ENCODE peak calls at places on chromosomes 3 and 15, in ten cellular contexts. C, J, F, D, Q, X, B, A, K and E are unnamed samples.

GRCh38 chr3:195522254-195523023 is 20.7 kb downstream of the PPP1R2 start:
- DNase-seq in B (no peak), D (peak; percentile 53), J (peak; percentile 20), K (no peak), C (peak; percentile 30), X (no peak), Q (no peak), F (no peak), A (no peak), E (no peak)

GRCh38 chr15:96023081-96023480 is 307.4 kb upstream of the NR2F2 start:
- DNase-seq in J (no peak), D (no peak), K (no peak), F (no peak), Q (no peak), X (no peak), C (no peak), A (no peak), B (no peak), E (no peak)

GRCh38 chr15:41897327-41897726 is 3.5 kb upstream of the SPTBN5 start:
- DNase-seq in X (no peak), D (no peak), Q (no peak), A (no peak), C (no peak), B (no peak), K (no peak), F (no peak), J (no peak), E (no peak)

GRCh38 chr3:175198991-175199390 is 339.9 kb downstream of the NAALADL2 start:
- DNase-seq in A (no peak), D (no peak), K (no peak), B (no peak), X (no peak), C (no peak), F (no peak), J (no peak), Q (no peak), E (no peak)

GRCh38 chr3:43971486-43971885 is 270.2 kb upstream of the TOPAZ1 start:
- DNase-seq in X (no peak), D (no peak), C (no peak), Q (no peak), A (no peak), J (no peak), K (no peak), B (no peak), F (no peak), E (no peak)

GRCh38 chr3:141959531-141959920 is 83.1 kb downstream of the ATP1B3 start:
- DNase-seq in X (no peak), Q (no peak), B (no peak), F (no peak), C (no peak), K (no peak), D (no peak), J (no peak), A (no peak), E (no peak)

GRCh38 chr3:152348436-152349177 is 79.9 kb downstream of the MBNL1 start:
- DNase-seq in K (no peak), X (no peak), A (no peak), D (no peak), B (no peak), F (no peak), C (peak; percentile 52), J (no peak), Q (no peak), E (no peak)

GRCh38 chr3:32297366-32297765 is 58.9 kb downstream of the CMTM8 start:
- DNase-seq in K (no peak), J (no peak), A (no peak), D (no peak), Q (no peak), X (no peak), B (no peak), F (no peak), C (no peak), E (no peak)

GRCh38 chr3:134299185-134299887 is 48.7 kb upstream of the RYK start:
- DNase-seq in D (peak; percentile 72), B (no peak), A (no peak), C (peak; percentile 59), F (no peak), J (peak; percentile 43), X (no peak), K (no peak), Q (no peak), E (no peak)

GRCh38 chr15:32957219-32957618 is 237.3 kb downstream of the FMN1 start:
- DNase-seq in A (no peak), K (no peak), Q (no peak), B (no peak), D (no peak), F (no peak), X (no peak), J (no peak), C (no peak), E (no peak)

GRCh38 chr15:32952901-32953889 is 235.4 kb downstream of the GREM1 start:
- DNase-seq in D (peak; percentile 47), K (no peak), A (no peak), C (peak; percentile 43), F (no peak), X (no peak), Q (no peak), J (no peak), B (no peak), E (peak; percentile 81)

GRCh38 chr15:32952062-32952461 is 234.3 kb downstream of the GREM1 start:
- DNase-seq in X (no peak), A (no peak), J (peak; percentile 60), C (no peak), Q (no peak), B (no peak), F (no peak), K (no peak), D (no peak), E (no peak)

GRCh38 chr15:32959077-32959476 is 235.4 kb downstream of the FMN1 start:
- DNase-seq in X (no peak), D (peak; percentile 46), B (no peak), Q (no peak), C (peak; percentile 84), A (no peak), J (no peak), K (peak; percentile 20), F (no peak), E (no peak)

DNA sequence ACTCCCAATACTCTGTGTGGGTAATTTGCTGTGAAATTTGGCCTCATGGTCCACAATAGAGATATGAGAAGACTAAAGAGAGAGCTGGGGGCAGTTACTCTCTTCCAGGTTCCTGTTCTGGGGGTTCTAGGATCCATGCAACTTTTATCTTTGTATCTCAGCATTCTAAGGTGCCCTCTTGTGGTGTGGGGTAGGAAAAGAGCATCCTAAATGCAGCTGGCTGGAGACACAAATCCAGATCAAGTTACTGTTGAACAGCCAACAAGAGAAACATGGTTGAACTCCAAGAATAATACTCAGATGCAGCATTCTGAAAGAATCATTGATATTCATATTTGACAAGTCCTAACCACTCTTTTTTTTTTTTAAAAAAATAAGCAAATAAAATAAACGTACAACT is 238.2 kb downstream of the GREM1 start:
- DNase-seq in D (peak; percentile 86), K (peak; percentile 84), F (no peak), B (no peak), C (peak; percentile 88), X (no peak), A (no peak), J (peak; percentile 70), Q (no peak), E (peak; percentile 88)
- TF ChIP-seq CTCF in D (peak; percentile 72), K (peak; percentile 82), F (peak; percentile 37), B (no peak), C (peak; percentile 72), X (peak; percentile 48), A (peak; percentile 74), J (peak; percentile 83), Q (peak; percentile 6), E (peak; percentile 74)

GRCh38 chr3:154904328-154904727 is 175.8 kb upstream of the MME start:
- DNase-seq in Q (no peak), D (peak; percentile 55), A (peak; percentile 5), F (no peak), K (peak; percentile 16), C (peak; percentile 30), X (no peak), B (no peak), J (peak; percentile 33), E (no peak)
- TF ChIP-seq CTCF in Q (peak; percentile 20), D (peak; percentile 54), A (peak; percentile 50), F (peak; percentile 28), K (peak; percentile 57), C (peak; percentile 49), X (no peak), B (no peak), J (peak; percentile 77), E (peak; percentile 37)

GRCh38 chr3:104606812-104607211 is 759.9 kb upstream of the ALCAM start:
- DNase-seq in B (no peak), J (no peak), X (no peak), F (no peak), Q (no peak), C (peak; percentile 4), A (no peak), D (no peak), K (no peak), E (no peak)

GRCh38 chr3:104614564-104614963 is 752.1 kb upstream of the ALCAM start:
- DNase-seq in Q (no peak), C (no peak), X (no peak), D (no peak), J (no peak), B (no peak), K (no peak), A (no peak), F (no peak), E (no peak)

GRCh38 chr3:104612218-104612617 is 754.5 kb upstream of the ALCAM start:
- DNase-seq in K (no peak), C (no peak), A (no peak), X (no peak), B (no peak), D (no peak), J (no peak), Q (no peak), F (no peak), E (no peak)

DNA sequence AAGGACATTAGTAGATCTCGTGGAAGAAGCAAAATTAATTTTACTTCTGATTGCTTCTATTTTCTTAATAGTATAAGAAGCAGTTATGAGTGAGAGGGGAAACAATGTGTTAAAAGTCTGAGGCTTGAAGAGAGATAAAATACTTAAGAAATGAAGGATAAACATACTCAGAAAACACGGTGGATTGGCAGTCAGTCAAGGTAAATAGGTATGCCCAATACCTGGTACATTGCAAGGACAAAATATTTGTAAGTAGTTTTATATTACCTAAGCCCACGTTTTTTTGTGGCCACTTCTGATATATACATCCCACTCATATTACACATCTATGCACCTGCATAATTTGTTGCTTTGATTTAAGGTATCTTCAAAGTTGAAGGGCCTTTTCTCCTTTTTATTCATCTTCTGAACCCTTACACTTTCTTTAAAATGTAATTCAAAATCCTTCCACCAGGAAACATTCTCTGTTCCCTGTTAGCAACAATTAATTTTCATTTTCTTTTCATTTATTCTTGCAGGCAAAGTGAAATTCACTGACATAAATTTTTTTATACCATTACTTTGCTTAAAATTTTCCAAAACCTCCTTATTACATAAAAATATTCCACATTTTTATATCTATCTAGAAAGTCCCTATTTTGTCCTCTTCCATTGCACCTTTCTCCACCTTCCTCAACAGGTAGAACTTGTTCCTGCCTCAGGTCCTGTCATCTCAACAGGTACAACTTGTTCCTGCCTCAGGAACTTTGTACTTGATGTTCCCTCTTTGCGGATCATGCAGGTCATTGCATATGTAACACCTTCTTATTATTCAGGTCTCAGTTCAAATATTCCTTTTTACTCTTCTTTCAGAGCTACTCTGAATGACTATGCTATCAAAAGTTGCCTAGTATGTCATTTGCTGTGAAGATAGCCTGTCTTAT is 755.7 kb upstream of the ALCAM start:
- DNase-seq in K (no peak), B (no peak), Q (no peak), J (no peak), X (no peak), D (no peak), F (no peak), A (no peak), C (no peak), E (no peak)
- TF ChIP-seq CTCF in K (no peak), B (no peak), Q (no peak), J (peak; percentile 71), X (no peak), D (peak; percentile 17), F (peak; percentile 16), A (no peak), C (no peak), E (no peak)

GRCh38 chr3:128845119-128845518 is 34.3 kb upstream of the ACAD9 start:
- DNase-seq in B (no peak), C (no peak), F (no peak), J (no peak), A (no peak), X (no peak), Q (no peak), K (no peak), D (no peak), E (no peak)
- TF ChIP-seq CTCF in B (no peak), C (peak; percentile 41), F (no peak), J (no peak), A (peak; percentile 61), X (no peak), Q (no peak), K (peak; percentile 50), D (no peak), E (peak; percentile 0)